ENCODE peak calls at places on chromosomes 2 and 18, in nine cellular contexts. One of them, this sample, is unnamed.

GRCh38 chr2:240479111-240479501 is 43.6 kb downstream of the GPC1 start:
- DNase-seq in stimulated activated CD4-positive, alpha-beta T cell treated with anti-CD3 and anti-CD28 coated beads, TNF-alpha, amount 100 ng/mL, for 24 hours: no peak
- DNase-seq in GM04503: no peak
- DNase-seq in NCI-H748 treated with DMSO at 0.1 percent for 48 hours: no peak
- DNase-seq in stromal cell of bone marrow: no peak
- DNase-seq in osteocyte: no peak
- DNase-seq in iPS-NIHi11: peak
- DNase-seq in mesothelial cell of epicardium: no peak
- DNase-seq in HEK293T: no peak
- DNase-seq in this sample: no peak

GRCh38 chr2:36486546-36487044 is 111.4 kb downstream of the FEZ2 start:
- DNase-seq in stromal cell of bone marrow: no peak
- DNase-seq in mesothelial cell of epicardium: no peak
- DNase-seq in osteocyte: no peak
- DNase-seq in iPS-NIHi11: no peak
- DNase-seq in HEK293T: no peak
- DNase-seq in NCI-H748 treated with DMSO at 0.1 percent for 48 hours: no peak
- DNase-seq in stimulated activated CD4-positive, alpha-beta T cell treated with anti-CD3 and anti-CD28 coated beads, TNF-alpha, amount 100 ng/mL, for 24 hours: no peak
- DNase-seq in GM04503: peak
- DNase-seq in this sample: no peak

GRCh38 chr2:237733677-237734300 is 64.8 kb upstream of the RBM44 start:
- DNase-seq in stimulated activated CD4-positive, alpha-beta T cell treated with anti-CD3 and anti-CD28 coated beads, TNF-alpha, amount 100 ng/mL, for 24 hours: no peak
- DNase-seq in iPS-NIHi11: peak
- DNase-seq in mesothelial cell of epicardium: no peak
- DNase-seq in HEK293T: no peak
- DNase-seq in NCI-H748 treated with DMSO at 0.1 percent for 48 hours: no peak
- DNase-seq in stromal cell of bone marrow: no peak
- DNase-seq in osteocyte: peak
- DNase-seq in GM04503: no peak
- DNase-seq in this sample: no peak

GRCh38 chr2:240440704-240441320 is 5.3 kb downstream of the GPC1 start:
- DNase-seq in stimulated activated CD4-positive, alpha-beta T cell treated with anti-CD3 and anti-CD28 coated beads, TNF-alpha, amount 100 ng/mL, for 24 hours: no peak
- DNase-seq in mesothelial cell of epicardium: no peak
- DNase-seq in iPS-NIHi11: no peak
- DNase-seq in GM04503: no peak
- DNase-seq in stromal cell of bone marrow: no peak
- DNase-seq in NCI-H748 treated with DMSO at 0.1 percent for 48 hours: no peak
- DNase-seq in osteocyte: no peak
- DNase-seq in HEK293T: no peak
- DNase-seq in this sample: no peak

GRCh38 chr2:148813603-148814065 is 61.4 kb upstream of the KIF5C start:
- DNase-seq in iPS-NIHi11: peak
- DNase-seq in NCI-H748 treated with DMSO at 0.1 percent for 48 hours: no peak
- DNase-seq in HEK293T: no peak
- DNase-seq in mesothelial cell of epicardium: no peak
- DNase-seq in GM04503: no peak
- DNase-seq in stromal cell of bone marrow: no peak
- DNase-seq in stimulated activated CD4-positive, alpha-beta T cell treated with anti-CD3 and anti-CD28 coated beads, TNF-alpha, amount 100 ng/mL, for 24 hours: peak
- DNase-seq in osteocyte: no peak
- DNase-seq in this sample: no peak

GRCh38 chr18:73564073-73564472 is 583.6 kb downstream of the FBXO15 start:
- DNase-seq in stimulated activated CD4-positive, alpha-beta T cell treated with anti-CD3 and anti-CD28 coated beads, TNF-alpha, amount 100 ng/mL, for 24 hours: no peak
- DNase-seq in osteocyte: no peak
- DNase-seq in mesothelial cell of epicardium: no peak
- DNase-seq in HEK293T: no peak
- DNase-seq in iPS-NIHi11: no peak
- DNase-seq in GM04503: no peak
- DNase-seq in NCI-H748 treated with DMSO at 0.1 percent for 48 hours: no peak
- DNase-seq in stromal cell of bone marrow: peak
- DNase-seq in this sample: no peak

GRCh38 chr2:176848844-176849243 is 363.8 kb upstream of the HNRNPA3 start:
- DNase-seq in osteocyte: no peak
- DNase-seq in stromal cell of bone marrow: no peak
- DNase-seq in iPS-NIHi11: no peak
- DNase-seq in NCI-H748 treated with DMSO at 0.1 percent for 48 hours: no peak
- DNase-seq in HEK293T: no peak
- DNase-seq in stimulated activated CD4-positive, alpha-beta T cell treated with anti-CD3 and anti-CD28 coated beads, TNF-alpha, amount 100 ng/mL, for 24 hours: no peak
- DNase-seq in mesothelial cell of epicardium: no peak
- DNase-seq in GM04503: no peak
- DNase-seq in this sample: peak

GRCh38 chr2:16774980-16775963 is 109.6 kb upstream of the CYRIA start:
- DNase-seq in GM04503: no peak
- DNase-seq in mesothelial cell of epicardium: no peak
- DNase-seq in stromal cell of bone marrow: no peak
- DNase-seq in NCI-H748 treated with DMSO at 0.1 percent for 48 hours: peak
- DNase-seq in stimulated activated CD4-positive, alpha-beta T cell treated with anti-CD3 and anti-CD28 coated beads, TNF-alpha, amount 100 ng/mL, for 24 hours: no peak
- DNase-seq in iPS-NIHi11: peak
- DNase-seq in osteocyte: no peak
- DNase-seq in HEK293T: no peak
- DNase-seq in this sample: peak

GRCh38 chr2:113186421-113186820 is 12.7 kb downstream of the PSD4 start:
- DNase-seq in stimulated activated CD4-positive, alpha-beta T cell treated with anti-CD3 and anti-CD28 coated beads, TNF-alpha, amount 100 ng/mL, for 24 hours: no peak
- DNase-seq in iPS-NIHi11: no peak
- DNase-seq in GM04503: no peak
- DNase-seq in NCI-H748 treated with DMSO at 0.1 percent for 48 hours: no peak
- DNase-seq in stromal cell of bone marrow: no peak
- DNase-seq in osteocyte: no peak
- DNase-seq in HEK293T: no peak
- DNase-seq in mesothelial cell of epicardium: no peak
- DNase-seq in this sample: no peak

GRCh38 chr2:120037995-120038541 is 25.2 kb downstream of the EPB41L5 start:
- DNase-seq in osteocyte: no peak
- DNase-seq in stimulated activated CD4-positive, alpha-beta T cell treated with anti-CD3 and anti-CD28 coated beads, TNF-alpha, amount 100 ng/mL, for 24 hours: no peak
- DNase-seq in mesothelial cell of epicardium: no peak
- DNase-seq in stromal cell of bone marrow: no peak
- DNase-seq in HEK293T: no peak
- DNase-seq in iPS-NIHi11: no peak
- DNase-seq in GM04503: no peak
- DNase-seq in NCI-H748 treated with DMSO at 0.1 percent for 48 hours: no peak
- DNase-seq in this sample: no peak

GRCh38 chr2:235532307-235532706 is 38.5 kb downstream of the AGAP1 start:
- DNase-seq in osteocyte: no peak
- DNase-seq in iPS-NIHi11: no peak
- DNase-seq in HEK293T: no peak
- DNase-seq in stimulated activated CD4-positive, alpha-beta T cell treated with anti-CD3 and anti-CD28 coated beads, TNF-alpha, amount 100 ng/mL, for 24 hours: no peak
- DNase-seq in stromal cell of bone marrow: no peak
- DNase-seq in NCI-H748 treated with DMSO at 0.1 percent for 48 hours: no peak
- DNase-seq in GM04503: no peak
- DNase-seq in mesothelial cell of epicardium: no peak
- DNase-seq in this sample: no peak

GRCh38 chr2:13558368-13558767 is 841.6 kb downstream of the TRIB2 start:
- DNase-seq in osteocyte: no peak
- DNase-seq in mesothelial cell of epicardium: no peak
- DNase-seq in GM04503: no peak
- DNase-seq in stimulated activated CD4-positive, alpha-beta T cell treated with anti-CD3 and anti-CD28 coated beads, TNF-alpha, amount 100 ng/mL, for 24 hours: no peak
- DNase-seq in iPS-NIHi11: no peak
- DNase-seq in NCI-H748 treated with DMSO at 0.1 percent for 48 hours: no peak
- DNase-seq in HEK293T: no peak
- DNase-seq in stromal cell of bone marrow: peak
- DNase-seq in this sample: no peak

GRCh38 chr2:234679151-234679765 is 182.4 kb upstream of the ARL4C start:
- DNase-seq in iPS-NIHi11: no peak
- DNase-seq in stromal cell of bone marrow: no peak
- DNase-seq in osteocyte: peak
- DNase-seq in mesothelial cell of epicardium: no peak
- DNase-seq in GM04503: peak
- DNase-seq in stimulated activated CD4-positive, alpha-beta T cell treated with anti-CD3 and anti-CD28 coated beads, TNF-alpha, amount 100 ng/mL, for 24 hours: no peak
- DNase-seq in HEK293T: no peak
- DNase-seq in NCI-H748 treated with DMSO at 0.1 percent for 48 hours: no peak
- DNase-seq in this sample: no peak

GRCh38 chr2:215140166-215140707 is 1.8 kb upstream of the ABCA12 start:
- DNase-seq in stromal cell of bone marrow: no peak
- DNase-seq in stimulated activated CD4-positive, alpha-beta T cell treated with anti-CD3 and anti-CD28 coated beads, TNF-alpha, amount 100 ng/mL, for 24 hours: no peak
- DNase-seq in HEK293T: no peak
- DNase-seq in GM04503: no peak
- DNase-seq in mesothelial cell of epicardium: no peak
- DNase-seq in osteocyte: no peak
- DNase-seq in NCI-H748 treated with DMSO at 0.1 percent for 48 hours: no peak
- DNase-seq in iPS-NIHi11: no peak
- DNase-seq in this sample: no peak

GRCh38 chr2:3493610-3493997 is 25.7 kb downstream of the ADI1 start:
- DNase-seq in GM04503: no peak
- DNase-seq in HEK293T: peak
- DNase-seq in mesothelial cell of epicardium: peak
- DNase-seq in NCI-H748 treated with DMSO at 0.1 percent for 48 hours: no peak
- DNase-seq in stromal cell of bone marrow: no peak
- DNase-seq in iPS-NIHi11: peak
- DNase-seq in osteocyte: peak
- DNase-seq in stimulated activated CD4-positive, alpha-beta T cell treated with anti-CD3 and anti-CD28 coated beads, TNF-alpha, amount 100 ng/mL, for 24 hours: no peak
- DNase-seq in this sample: peak

GRCh38 chr2:78202986-78203670 is 681.0 kb upstream of the LRRTM4 start:
- DNase-seq in NCI-H748 treated with DMSO at 0.1 percent for 48 hours: no peak
- DNase-seq in iPS-NIHi11: no peak
- DNase-seq in osteocyte: no peak
- DNase-seq in GM04503: no peak
- DNase-seq in stimulated activated CD4-positive, alpha-beta T cell treated with anti-CD3 and anti-CD28 coated beads, TNF-alpha, amount 100 ng/mL, for 24 hours: no peak
- DNase-seq in HEK293T: no peak
- DNase-seq in stromal cell of bone marrow: no peak
- DNase-seq in mesothelial cell of epicardium: no peak
- DNase-seq in this sample: no peak

GRCh38 chr2:182713611-182714010 is 2.4 kb upstream of the DNAJC10 start:
- DNase-seq in NCI-H748 treated with DMSO at 0.1 percent for 48 hours: no peak
- DNase-seq in osteocyte: no peak
- DNase-seq in HEK293T: no peak
- DNase-seq in GM04503: no peak
- DNase-seq in stromal cell of bone marrow: no peak
- DNase-seq in iPS-NIHi11: no peak
- DNase-seq in mesothelial cell of epicardium: no peak
- DNase-seq in stimulated activated CD4-positive, alpha-beta T cell treated with anti-CD3 and anti-CD28 coated beads, TNF-alpha, amount 100 ng/mL, for 24 hours: no peak
- DNase-seq in this sample: no peak

GRCh38 chr2:69046221-69046662 is 33.3 kb downstream of the ANTXR1 start:
- DNase-seq in mesothelial cell of epicardium: no peak
- DNase-seq in iPS-NIHi11: peak
- DNase-seq in NCI-H748 treated with DMSO at 0.1 percent for 48 hours: no peak
- DNase-seq in stromal cell of bone marrow: peak
- DNase-seq in HEK293T: no peak
- DNase-seq in stimulated activated CD4-positive, alpha-beta T cell treated with anti-CD3 and anti-CD28 coated beads, TNF-alpha, amount 100 ng/mL, for 24 hours: no peak
- DNase-seq in osteocyte: no peak
- DNase-seq in GM04503: peak
- DNase-seq in this sample: no peak

GRCh38 chr2:120454993-120455789 is 109.3 kb downstream of the INHBB start:
- DNase-seq in HEK293T: no peak
- DNase-seq in iPS-NIHi11: no peak
- DNase-seq in stimulated activated CD4-positive, alpha-beta T cell treated with anti-CD3 and anti-CD28 coated beads, TNF-alpha, amount 100 ng/mL, for 24 hours: no peak
- DNase-seq in stromal cell of bone marrow: no peak
- DNase-seq in osteocyte: no peak
- DNase-seq in NCI-H748 treated with DMSO at 0.1 percent for 48 hours: no peak
- DNase-seq in GM04503: no peak
- DNase-seq in mesothelial cell of epicardium: no peak
- DNase-seq in this sample: no peak

GRCh38 chr2:3642521-3643215 is 15.3 kb upstream of the ALLC start:
- DNase-seq in mesothelial cell of epicardium: peak
- DNase-seq in stromal cell of bone marrow: no peak
- DNase-seq in GM04503: no peak
- DNase-seq in NCI-H748 treated with DMSO at 0.1 percent for 48 hours: no peak
- DNase-seq in osteocyte: peak
- DNase-seq in stimulated activated CD4-positive, alpha-beta T cell treated with anti-CD3 and anti-CD28 coated beads, TNF-alpha, amount 100 ng/mL, for 24 hours: no peak
- DNase-seq in HEK293T: no peak
- DNase-seq in iPS-NIHi11: no peak
- DNase-seq in this sample: no peak